ENCODE peak calls at places on chromosome 18, in eight cellular contexts. S is colonic mucosa, L is MM.1S, U is natural killer cell, P is foreskin fibroblast, F is ovary, X is A549, Y is AG08395. B is an unnamed sample.

GRCh38 chr18:12990977-12991838 is at the start of gene CEP192:
- DNase-seq in S (peak; percentile 98), L (peak; percentile 98), U (peak; percentile 95), P (peak; percentile 98), F (peak; percentile 96), X (peak; percentile 73), Y (peak; percentile 99), B (peak; percentile 98)

GRCh38 chr18:42131044-42131939 is 176.3 kb downstream of the PIK3C3 start:
- DNase-seq in S (peak; percentile 22), L (no peak), U (no peak), P (no peak), F (no peak), X (no peak), Y (no peak), B (no peak)

GRCh38 chr18:43484710-43485109 is 207.4 kb upstream of the SYT4 start:
- DNase-seq in S (no peak), L (no peak), U (no peak), P (no peak), F (no peak), X (no peak), Y (no peak), B (no peak)

GRCh38 chr18:2534906-2535305 is 36.4 kb downstream of the METTL4 start:
- DNase-seq in S (no peak), L (no peak), U (no peak), P (no peak), F (no peak), X (no peak), Y (no peak), B (peak; percentile 88)

GRCh38 chr18:2900742-2901404 is 54.1 kb downstream of the EMILIN2 start:
- DNase-seq in S (no peak), L (peak; percentile 9), U (no peak), P (no peak), F (no peak), X (no peak), Y (no peak), B (no peak)

GRCh38 chr18:51278045-51278649 is 80.7 kb upstream of the MEX3C start:
- DNase-seq in S (peak; percentile 62), L (peak; percentile 82), U (no peak), P (no peak), F (no peak), X (peak; percentile 21), Y (no peak), B (peak; percentile 32)

GRCh38 chr18:59660976-59661743 is 36.1 kb downstream of the CCBE1 start:
- DNase-seq in S (no peak), L (no peak), U (no peak), P (peak; percentile 38), F (no peak), X (no peak), Y (peak; percentile 39), B (no peak)

GRCh38 chr18:58654896-58655614 is 16.2 kb upstream of the MALT1 start:
- DNase-seq in S (no peak), L (no peak), U (no peak), P (no peak), F (no peak), X (no peak), Y (no peak), B (no peak)

GRCh38 chr18:8898990-8899389 is 193.6 kb downstream of the MTCL1 start:
- DNase-seq in S (no peak), L (no peak), U (no peak), P (no peak), F (no peak), X (no peak), Y (no peak), B (peak; percentile 30)

GRCh38 chr18:51666717-51667320 is 469.3 kb upstream of the MEX3C start:
- DNase-seq in S (no peak), L (no peak), U (no peak), P (no peak), F (no peak), X (no peak), Y (no peak), B (no peak)

GRCh38 chr18:51417643-51418483 is 220.4 kb upstream of the MEX3C start:
- DNase-seq in S (no peak), L (no peak), U (no peak), P (no peak), F (no peak), X (no peak), Y (no peak), B (peak; percentile 48)

B was measured in OCI-LY7.